ENCODE peak calls at places on chromosomes 11 and 22, in seven cellular contexts. S is fibroblast of pulmonary artery; M is activated CD8-positive, alpha-beta memory T cell treated with anti-CD3 and anti-CD28 coated beads, Interleukin-2, amount 50 U/mL, for 4 hours; O is RPMI7951; Z is stimulated activated CD4-positive, alpha-beta T cell treated with anti-CD3 and anti-CD28 coated beads, Interleukin-4, amount 100 ng/mL, for 4 hours; B is AG10803; L is Calu3. X is an unnamed sample.

GRCh38 chr22:45678961-45679912 is 7.6 kb downstream of the ATXN10 start:
- DNase-seq in S (no peak), M (no peak), O (peak; percentile 88), Z (no peak), B (peak; percentile 73), L (no peak), X (no peak)

GRCh38 chr11:69013009-69013951 is at the start of gene MRGPRF:
- DNase-seq in S (peak; percentile 53), M (no peak), O (peak; percentile 35), Z (no peak), B (peak; percentile 91), L (no peak), X (no peak)

GRCh38 chr11:115581871-115582639 is 77.8 kb upstream of the CADM1 start:
- DNase-seq in S (no peak), M (no peak), O (peak; percentile 70), Z (no peak), B (peak; percentile 4), L (no peak), X (no peak)

GRCh38 chr11:122931510-122931909 is 49.0 kb downstream of the JHY start:
- DNase-seq in S (no peak), M (no peak), O (no peak), Z (no peak), B (no peak), L (no peak), X (no peak)

GRCh38 chr22:32958021-32958420 is 100.2 kb downstream of the SYN3 start:
- DNase-seq in S (peak; percentile 8), M (no peak), O (no peak), Z (no peak), B (no peak), L (no peak), X (no peak)

GRCh38 chr11:33687733-33688479 is 12.7 kb downstream of the C11orf91 start:
- DNase-seq in S (peak; percentile 86), M (no peak), O (peak; percentile 68), Z (no peak), B (peak; percentile 77), L (peak; percentile 75), X (peak; percentile 53)

GRCh38 chr11:74321487-74322188 is 10.2 kb upstream of the P4HA3 start:
- DNase-seq in S (peak; percentile 73), M (no peak), O (peak; percentile 64), Z (peak; percentile 6), B (peak; percentile 71), L (peak; percentile 32), X (peak; percentile 62)

GRCh38 chr11:7511405-7511804 is 2.4 kb upstream of the PPFIBP2 start:
- DNase-seq in S (no peak), M (no peak), O (no peak), Z (no peak), B (no peak), L (no peak), X (no peak)

GRCh38 chr11:66363805-66364535 is 7.6 kb downstream of the SLC29A2 start:
- DNase-seq in S (peak; percentile 23), M (peak; percentile 72), O (peak; percentile 19), Z (peak; percentile 73), B (no peak), L (peak; percentile 75), X (no peak)